ENCODE peak calls at places on chromosomes 4 and X, in seven cellular contexts. U is stimulated activated CD8-positive, alpha-beta memory T cell treated with anti-CD3 and anti-CD28 coated beads, Interleukin-7, amount 100 ng/mL, for 1 hour; G is HT1080; R is activated CD4-positive, alpha-beta T cell treated with anti-CD3 and anti-CD28 coated beads, Interleukin-2, amount 50 U/mL, for 1 hour; V is endothelial cell; E is GM12891; D is ecto neural progenitor cell. M is an unnamed sample.

GRCh38 chr4:159682996-159683395 is 580.1 kb downstream of the RAPGEF2 start:
- DNase-seq in G (no peak), E (no peak), R (no peak), V (no peak), D (no peak), U (no peak), M (no peak)

GRCh38 chr4:140697709-140698560 is 58.2 kb downstream of the TBC1D9 start:
- DNase-seq in G (no peak), D (no peak), R (no peak), V (no peak), U (no peak), E (no peak), M (no peak)

GRCh38 chr4:73816814-73817213 is 19.7 kb upstream of the CXCL6 start:
- DNase-seq in G (peak), R (no peak), E (no peak), V (no peak), U (no peak), D (no peak), M (no peak)

GRCh38 chr4:164482092-164482404 is 271.9 kb upstream of the SMIM31 start:
- DNase-seq in D (no peak), V (no peak), R (no peak), G (no peak), E (no peak), U (no peak), M (no peak)

GRCh38 chr4:153398713-153399112 is 54.2 kb downstream of the MND1 start:
- DNase-seq in V (no peak), G (no peak), D (no peak), U (no peak), R (no peak), E (no peak), M (no peak)

GRCh38 chr4:1744552-1744951 is 23.2 kb downstream of the TACC3 start:
- DNase-seq in D (no peak), G (no peak), E (no peak), R (no peak), U (no peak), V (no peak), M (no peak)

GRCh38 chr4:56981795-56982201 is 3.1 kb downstream of the POLR2B start:
- DNase-seq in V (no peak), G (peak), U (no peak), E (no peak), R (no peak), D (no peak), M (no peak)

GRCh38 chrX:115058276-115058675 is 40.9 kb upstream of the IL13RA2 start:
- DNase-seq in V (no peak), D (no peak), E (no peak), R (no peak), G (peak), U (no peak), M (no peak)

GRCh38 chr4:149549911-149550310 is 265.7 kb downstream of the IQCM start:
- DNase-seq in R (no peak), G (peak), V (no peak), E (no peak), U (no peak), D (peak), M (no peak)

GRCh38 chr4:55553442-55553841 is 6.7 kb upstream of the CLOCK start:
- DNase-seq in D (no peak), U (no peak), V (no peak), G (no peak), E (no peak), R (no peak), M (no peak)

GRCh38 chrX:152177497-152178269 is 39.3 kb upstream of the MAGEA10 start:
- DNase-seq in G (peak), U (no peak), R (no peak), D (no peak), E (no peak), V (no peak), M (no peak)

GRCh38 chr4:90536408-90536807 is 409.2 kb downstream of the CCSER1 start:
- DNase-seq in R (no peak), G (no peak), V (no peak), D (no peak), E (no peak), U (no peak), M (no peak)

GRCh38 chr4:46931981-46932380 is 22.9 kb upstream of the COX7B2 start:
- DNase-seq in D (peak), R (no peak), G (peak), E (no peak), U (no peak), V (peak), M (no peak)

GRCh38 chrX:24355095-24355494 is 5.3 kb upstream of the SUPT20HL1 start:
- DNase-seq in G (peak), V (no peak), U (no peak), R (no peak), D (no peak), E (no peak), M (no peak)

GRCh38 chr4:15738877-15739276 is 36.0 kb downstream of the BST1 start:
- DNase-seq in U (no peak), R (no peak), E (no peak), G (no peak), V (no peak), D (no peak), M (no peak)

GRCh38 chrX:19709812-19710518 is 177.4 kb downstream of the SH3KBP1 start:
- DNase-seq in U (no peak), V (no peak), R (no peak), G (peak), E (no peak), D (no peak), M (no peak)

M was measured in D721Med.